ENCODE peak calls at places on chromosome 4, in nine cellular contexts. One of them, this sample, is unnamed.

GRCh38 chr4:173528378-173529321 is 1.4 kb downstream of the HAND2 start:
- DNase-seq in AG10803: peak
- DNase-seq in foreskin fibroblast: no peak
- DNase-seq in RKO: no peak
- DNase-seq in lower leg skin: no peak
- DNase-seq in stimulated activated CD4-positive, alpha-beta T cell treated with anti-CD3 and anti-CD28 coated beads, Interleukin-2, amount 100 ng/mL, for 24 hours: no peak
- DNase-seq in retinal pigment epithelial cell: no peak
- DNase-seq in GM04504: no peak
- DNase-seq in T-helper 1 cell: no peak
- DNase-seq in this sample: no peak

GRCh38 chr4:67886281-67886680 is 2.5 kb upstream of the TMPRSS11D start:
- DNase-seq in stimulated activated CD4-positive, alpha-beta T cell treated with anti-CD3 and anti-CD28 coated beads, Interleukin-2, amount 100 ng/mL, for 24 hours: no peak
- DNase-seq in lower leg skin: no peak
- DNase-seq in retinal pigment epithelial cell: peak
- DNase-seq in RKO: peak
- DNase-seq in AG10803: no peak
- DNase-seq in T-helper 1 cell: no peak
- DNase-seq in GM04504: no peak
- DNase-seq in foreskin fibroblast: no peak
- DNase-seq in this sample: no peak

GRCh38 chr4:178745203-178745602 is 1303.0 kb upstream of the AGA start:
- DNase-seq in retinal pigment epithelial cell: no peak
- DNase-seq in AG10803: no peak
- DNase-seq in stimulated activated CD4-positive, alpha-beta T cell treated with anti-CD3 and anti-CD28 coated beads, Interleukin-2, amount 100 ng/mL, for 24 hours: no peak
- DNase-seq in foreskin fibroblast: no peak
- DNase-seq in RKO: no peak
- DNase-seq in GM04504: no peak
- DNase-seq in lower leg skin: no peak
- DNase-seq in T-helper 1 cell: no peak
- DNase-seq in this sample: no peak

GRCh38 chr4:54281060-54281781 is 52.1 kb downstream of the PDGFRA start:
- DNase-seq in RKO: no peak
- DNase-seq in retinal pigment epithelial cell: peak
- DNase-seq in GM04504: peak
- DNase-seq in T-helper 1 cell: no peak
- DNase-seq in foreskin fibroblast: peak
- DNase-seq in lower leg skin: peak
- DNase-seq in stimulated activated CD4-positive, alpha-beta T cell treated with anti-CD3 and anti-CD28 coated beads, Interleukin-2, amount 100 ng/mL, for 24 hours: no peak
- DNase-seq in AG10803: peak
- DNase-seq in this sample: no peak

GRCh38 chr4:128483041-128483440 is 195.4 kb upstream of the PGRMC2 start:
- DNase-seq in AG10803: no peak
- DNase-seq in lower leg skin: no peak
- DNase-seq in RKO: no peak
- DNase-seq in GM04504: no peak
- DNase-seq in retinal pigment epithelial cell: peak
- DNase-seq in T-helper 1 cell: no peak
- DNase-seq in foreskin fibroblast: no peak
- DNase-seq in stimulated activated CD4-positive, alpha-beta T cell treated with anti-CD3 and anti-CD28 coated beads, Interleukin-2, amount 100 ng/mL, for 24 hours: no peak
- DNase-seq in this sample: no peak

GRCh38 chr4:74133786-74134499 is 24.0 kb upstream of the MTHFD2L start:
- DNase-seq in T-helper 1 cell: no peak
- DNase-seq in stimulated activated CD4-positive, alpha-beta T cell treated with anti-CD3 and anti-CD28 coated beads, Interleukin-2, amount 100 ng/mL, for 24 hours: peak
- DNase-seq in lower leg skin: peak
- DNase-seq in AG10803: peak
- DNase-seq in RKO: peak
- DNase-seq in retinal pigment epithelial cell: peak
- DNase-seq in GM04504: peak
- DNase-seq in foreskin fibroblast: peak
- DNase-seq in this sample: peak

GRCh38 chr4:74205559-74205958 is 47.6 kb downstream of the MTHFD2L start:
- DNase-seq in T-helper 1 cell: no peak
- DNase-seq in AG10803: no peak
- DNase-seq in lower leg skin: no peak
- DNase-seq in RKO: no peak
- DNase-seq in stimulated activated CD4-positive, alpha-beta T cell treated with anti-CD3 and anti-CD28 coated beads, Interleukin-2, amount 100 ng/mL, for 24 hours: no peak
- DNase-seq in retinal pigment epithelial cell: no peak
- DNase-seq in foreskin fibroblast: no peak
- DNase-seq in GM04504: no peak
- DNase-seq in this sample: no peak

GRCh38 chr4:15906024-15906443 is 32.5 kb downstream of the FGFBP1 start:
- DNase-seq in retinal pigment epithelial cell: no peak
- DNase-seq in T-helper 1 cell: no peak
- DNase-seq in lower leg skin: peak
- DNase-seq in GM04504: no peak
- DNase-seq in stimulated activated CD4-positive, alpha-beta T cell treated with anti-CD3 and anti-CD28 coated beads, Interleukin-2, amount 100 ng/mL, for 24 hours: peak
- DNase-seq in RKO: no peak
- DNase-seq in foreskin fibroblast: no peak
- DNase-seq in AG10803: no peak
- DNase-seq in this sample: peak

GRCh38 chr4:98845960-98846359 is 83.0 kb downstream of the EIF4E start:
- DNase-seq in RKO: no peak
- DNase-seq in foreskin fibroblast: no peak
- DNase-seq in retinal pigment epithelial cell: no peak
- DNase-seq in T-helper 1 cell: no peak
- DNase-seq in GM04504: no peak
- DNase-seq in stimulated activated CD4-positive, alpha-beta T cell treated with anti-CD3 and anti-CD28 coated beads, Interleukin-2, amount 100 ng/mL, for 24 hours: no peak
- DNase-seq in lower leg skin: no peak
- DNase-seq in AG10803: no peak
- DNase-seq in this sample: no peak

GRCh38 chr4:7189475-7190277 is 2.7 kb upstream of the SORCS2 start:
- DNase-seq in retinal pigment epithelial cell: no peak
- DNase-seq in T-helper 1 cell: no peak
- DNase-seq in GM04504: no peak
- DNase-seq in AG10803: no peak
- DNase-seq in stimulated activated CD4-positive, alpha-beta T cell treated with anti-CD3 and anti-CD28 coated beads, Interleukin-2, amount 100 ng/mL, for 24 hours: no peak
- DNase-seq in foreskin fibroblast: no peak
- DNase-seq in lower leg skin: peak
- DNase-seq in RKO: no peak
- DNase-seq in this sample: no peak